ENCODE peak calls at places on chromosomes 11 and 22, in five cellular contexts. One of them, this sample, is unnamed.

GRCh38 chr22:33034753-33035152 is 23.4 kb downstream of the SYN3 start:
- DNase-seq in right lobe of liver: no peak
- DNase-seq in heart left ventricle: no peak
- DNase-seq in ovary: no peak
- DNase-seq in tibial nerve: no peak
- DNase-seq in this sample: no peak

GRCh38 chr11:63998558-63999348 is 12.5 kb downstream of the OTUB1 start:
- DNase-seq in right lobe of liver: no peak
- DNase-seq in heart left ventricle: no peak
- DNase-seq in ovary: no peak
- DNase-seq in tibial nerve: no peak
- DNase-seq in this sample: no peak

GRCh38 chr22:25153961-25154685 is 45.5 kb upstream of the CRYBB3 start:
- DNase-seq in right lobe of liver: peak; percentile 72
- DNase-seq in heart left ventricle: peak; percentile 70
- DNase-seq in ovary: no peak
- DNase-seq in tibial nerve: peak; percentile 39
- DNase-seq in this sample: no peak

GRCh38 chr11:86916330-86916729 is 38.9 kb downstream of the FZD4 start:
- DNase-seq in right lobe of liver: no peak
- DNase-seq in heart left ventricle: peak; percentile 39
- DNase-seq in ovary: no peak
- DNase-seq in tibial nerve: no peak
- DNase-seq in this sample: no peak

GRCh38 chr11:80733776-80734175 is 1292.9 kb upstream of the TENM4 start:
- DNase-seq in right lobe of liver: no peak
- DNase-seq in heart left ventricle: no peak
- DNase-seq in ovary: no peak
- DNase-seq in tibial nerve: no peak
- DNase-seq in this sample: no peak

GRCh38 chr22:19844423-19845368 is 10.0 kb downstream of the GNB1L start:
- DNase-seq in right lobe of liver: peak; percentile 75
- DNase-seq in heart left ventricle: peak; percentile 64
- DNase-seq in ovary: no peak
- DNase-seq in tibial nerve: no peak
- DNase-seq in this sample: no peak

GRCh38 chr11:9906043-9906791 is 242.3 kb downstream of the SWAP70 start:
- DNase-seq in right lobe of liver: no peak
- DNase-seq in heart left ventricle: no peak
- DNase-seq in ovary: no peak
- DNase-seq in tibial nerve: no peak
- DNase-seq in this sample: no peak

GRCh38 chr22:39207141-39208012 is 37.4 kb downstream of the PDGFB start:
- DNase-seq in right lobe of liver: no peak
- DNase-seq in heart left ventricle: no peak
- DNase-seq in ovary: no peak
- DNase-seq in tibial nerve: no peak
- DNase-seq in this sample: no peak

GRCh38 chr11:68670208-68670992 is 13.9 kb upstream of the GAL start:
- DNase-seq in right lobe of liver: peak; percentile 41
- DNase-seq in heart left ventricle: no peak
- DNase-seq in ovary: no peak
- DNase-seq in tibial nerve: no peak
- DNase-seq in this sample: no peak

GRCh38 chr22:22425783-22426624 is 82.5 kb downstream of the ZNF280B start:
- DNase-seq in right lobe of liver: no peak
- DNase-seq in heart left ventricle: no peak
- DNase-seq in ovary: no peak
- DNase-seq in tibial nerve: no peak
- DNase-seq in this sample: no peak

GRCh38 chr22:24411256-24412004 is 16.0 kb upstream of the ADORA2A start:
- DNase-seq in right lobe of liver: no peak
- DNase-seq in heart left ventricle: peak; percentile 18
- DNase-seq in ovary: no peak
- DNase-seq in tibial nerve: no peak
- DNase-seq in this sample: no peak

GRCh38 chr11:1181420-1181819 is 23.7 kb downstream of the MUC5AC start:
- DNase-seq in right lobe of liver: no peak
- DNase-seq in heart left ventricle: no peak
- DNase-seq in ovary: no peak
- DNase-seq in tibial nerve: no peak
- DNase-seq in this sample: peak; percentile 4

GRCh38 chr11:123302751-123303195 is 107.7 kb upstream of the CLMP start:
- DNase-seq in right lobe of liver: no peak
- DNase-seq in heart left ventricle: no peak
- DNase-seq in ovary: no peak
- DNase-seq in tibial nerve: no peak
- DNase-seq in this sample: no peak

GRCh38 chr22:19714320-19715252 is at the start of gene SEPTIN5:
- DNase-seq in right lobe of liver: no peak
- DNase-seq in heart left ventricle: peak; percentile 29
- DNase-seq in ovary: peak; percentile 51
- DNase-seq in tibial nerve: no peak
- DNase-seq in this sample: no peak

GRCh38 chr11:120203626-120204025 is 7.2 kb upstream of the OAF start:
- DNase-seq in right lobe of liver: no peak
- DNase-seq in heart left ventricle: no peak
- DNase-seq in ovary: no peak
- DNase-seq in tibial nerve: no peak
- DNase-seq in this sample: no peak

GRCh38 chr22:39253427-39254070 is 8.8 kb upstream of the PDGFB start:
- DNase-seq in right lobe of liver: no peak
- DNase-seq in heart left ventricle: peak; percentile 88
- DNase-seq in ovary: peak; percentile 73
- DNase-seq in tibial nerve: no peak
- DNase-seq in this sample: no peak

GRCh38 chr22:46072030-46072881 is 78.1 kb upstream of the PPARA start:
- DNase-seq in right lobe of liver: peak; percentile 89
- DNase-seq in heart left ventricle: peak; percentile 70
- DNase-seq in ovary: no peak
- DNase-seq in tibial nerve: peak; percentile 44
- DNase-seq in this sample: peak; percentile 16

GRCh38 chr11:104028476-104028875 is 8.0 kb upstream of the DDI1 start:
- DNase-seq in right lobe of liver: no peak
- DNase-seq in heart left ventricle: no peak
- DNase-seq in ovary: no peak
- DNase-seq in tibial nerve: no peak
- DNase-seq in this sample: no peak

GRCh38 chr11:16787035-16787744 is 48.7 kb downstream of the C11orf58 start:
- DNase-seq in right lobe of liver: no peak
- DNase-seq in heart left ventricle: no peak
- DNase-seq in ovary: no peak
- DNase-seq in tibial nerve: no peak
- DNase-seq in this sample: no peak

GRCh38 chr11:3357994-3358676 is 20.8 kb downstream of the ZNF195 start:
- DNase-seq in right lobe of liver: no peak
- DNase-seq in heart left ventricle: no peak
- DNase-seq in ovary: no peak
- DNase-seq in tibial nerve: no peak
- DNase-seq in this sample: no peak

GRCh38 chr11:3356858-3357257 is 22.1 kb downstream of the ZNF195 start:
- DNase-seq in right lobe of liver: no peak
- DNase-seq in heart left ventricle: no peak
- DNase-seq in ovary: no peak
- DNase-seq in tibial nerve: no peak
- DNase-seq in this sample: no peak

GRCh38 chr11:3357302-3357701 is 21.6 kb downstream of the ZNF195 start:
- DNase-seq in right lobe of liver: no peak
- DNase-seq in heart left ventricle: no peak
- DNase-seq in ovary: no peak
- DNase-seq in tibial nerve: no peak
- DNase-seq in this sample: no peak

GRCh38 chr11:3359092-3359824 is 19.7 kb downstream of the ZNF195 start:
- DNase-seq in right lobe of liver: no peak
- DNase-seq in heart left ventricle: no peak
- DNase-seq in ovary: no peak
- DNase-seq in tibial nerve: no peak
- DNase-seq in this sample: no peak
- H3K9me3 ChIP-seq in right lobe of liver: peaks cover 37% of the 10 kb centered on the region
- H3K9me3 ChIP-seq in heart left ventricle: peaks cover 92% of the 10 kb centered on the region
- H3K9me3 ChIP-seq in ovary: peaks cover 27% of the 10 kb centered on the region
- H3K9me3 ChIP-seq in tibial nerve: no peaks in the 10 kb centered on the region
- H3K9me3 ChIP-seq in this sample: peaks cover 56% of the 10 kb centered on the region

DNA sequence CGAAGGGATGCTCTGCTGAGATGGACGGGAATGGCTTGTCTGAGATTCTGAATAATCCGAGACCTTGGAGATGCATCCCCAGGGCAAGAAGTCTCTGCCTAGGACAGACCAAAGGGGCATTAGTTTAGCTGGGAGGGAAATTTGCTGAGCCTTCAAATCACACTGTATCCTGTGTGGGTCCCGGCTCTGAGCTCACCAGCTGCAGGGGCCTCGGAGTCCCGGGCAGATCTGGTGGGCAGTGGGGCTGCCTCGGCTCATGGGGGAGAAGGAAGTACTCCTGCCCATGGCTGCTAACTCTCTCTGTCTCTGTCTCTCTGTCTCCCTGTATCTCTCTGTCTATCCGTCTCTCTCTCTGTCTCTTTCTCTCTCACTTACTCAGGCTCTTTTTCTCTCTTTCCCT is 522.4 kb downstream of the TBC1D22A start:
- DNase-seq in right lobe of liver: no peak
- DNase-seq in heart left ventricle: no peak
- DNase-seq in ovary: no peak
- DNase-seq in tibial nerve: no peak
- DNase-seq in this sample: no peak
- H3K9me3 ChIP-seq in right lobe of liver: no peaks in the 10 kb centered on the region
- H3K9me3 ChIP-seq in heart left ventricle: no peaks in the 10 kb centered on the region
- H3K9me3 ChIP-seq in ovary: no peaks in the 10 kb centered on the region
- H3K9me3 ChIP-seq in tibial nerve: no peaks in the 10 kb centered on the region
- H3K9me3 ChIP-seq in this sample: no peaks in the 10 kb centered on the region

GRCh38 chr11:114621950-114622809 is 26.6 kb upstream of the NXPE4 start:
- DNase-seq in right lobe of liver: no peak
- DNase-seq in heart left ventricle: no peak
- DNase-seq in ovary: no peak
- DNase-seq in tibial nerve: no peak
- DNase-seq in this sample: no peak
- H3K9me3 ChIP-seq in right lobe of liver: no peaks in the 10 kb centered on the region
- H3K9me3 ChIP-seq in heart left ventricle: peaks cover under 1% of the 10 kb centered on the region
- H3K9me3 ChIP-seq in ovary: peaks cover 3% of the 10 kb centered on the region
- H3K9me3 ChIP-seq in tibial nerve: no peaks in the 10 kb centered on the region
- H3K9me3 ChIP-seq in this sample: peaks cover 4% of the 10 kb centered on the region

DNA sequence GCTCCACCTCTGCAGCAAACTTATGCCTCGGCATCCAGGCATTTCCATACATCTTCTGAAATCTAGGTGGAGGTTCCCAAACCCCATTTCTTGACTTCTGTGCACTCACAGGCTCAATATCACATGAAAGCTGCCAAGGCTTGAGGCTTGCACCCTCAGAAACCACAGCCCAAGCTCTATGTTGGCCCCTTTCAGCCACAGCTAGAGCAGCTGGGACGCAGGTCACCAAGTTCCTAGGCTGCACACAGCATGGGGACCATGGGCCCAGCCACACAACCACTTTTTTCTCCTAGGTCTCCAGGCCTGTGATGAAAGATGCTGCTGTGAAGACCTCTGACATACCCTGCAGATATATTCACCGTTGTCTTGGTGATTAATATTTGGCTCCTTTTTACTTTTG is 24.7 kb upstream of the MTMR2 start:
- DNase-seq in right lobe of liver: no peak
- DNase-seq in heart left ventricle: no peak
- DNase-seq in ovary: no peak
- DNase-seq in tibial nerve: no peak
- DNase-seq in this sample: no peak
- H3K9me3 ChIP-seq in right lobe of liver: no peaks in the 10 kb centered on the region
- H3K9me3 ChIP-seq in heart left ventricle: peaks cover 7% of the 10 kb centered on the region
- H3K9me3 ChIP-seq in ovary: no peaks in the 10 kb centered on the region
- H3K9me3 ChIP-seq in tibial nerve: no peaks in the 10 kb centered on the region
- H3K9me3 ChIP-seq in this sample: no peaks in the 10 kb centered on the region